ENCODE peak calls at places on chromosomes 1 and 21, in nine cellular contexts. K, R, M, O, I, W, F, N and P are unnamed samples.

GRCh38 chr1:32933742-32934322 is 30.8 kb downstream of the RNF19B start:
- DNase-seq in K (no peak), R (peak; percentile 23), M (peak; percentile 4), O (peak; percentile 18), I (peak; percentile 69), W (no peak), F (no peak), N (no peak), P (no peak)

GRCh38 chr1:53090227-53091147 is 28.5 kb downstream of the PODN start:
- DNase-seq in K (no peak), R (no peak), M (no peak), O (no peak), I (peak; percentile 20), W (no peak), F (no peak), N (no peak), P (no peak)

GRCh38 chr1:19153169-19153568 is 56.9 kb downstream of the UBR4 start:
- DNase-seq in K (no peak), R (no peak), M (no peak), O (no peak), I (no peak), W (no peak), F (no peak), N (no peak), P (no peak)

GRCh38 chr1:25795955-25796806 is 3.8 kb upstream of the SELENON start:
- DNase-seq in K (peak; percentile 84), R (no peak), M (no peak), O (no peak), I (no peak), W (no peak), F (no peak), N (no peak), P (no peak)

GRCh38 chr1:177209357-177209756 is 38.6 kb downstream of the BRINP2 start:
- DNase-seq in K (no peak), R (peak; percentile 100), M (peak; percentile 28), O (peak; percentile 100), I (peak; percentile 98), W (peak; percentile 73), F (peak; percentile 99), N (no peak), P (no peak)

GRCh38 chr21:28731700-28732321 is 260.9 kb downstream of the LTN1 start:
- DNase-seq in K (no peak), R (no peak), M (no peak), O (no peak), I (no peak), W (no peak), F (no peak), N (no peak), P (no peak)

GRCh38 chr1:222781251-222781650 is 33.6 kb upstream of the DISP1 start:
- DNase-seq in K (no peak), R (no peak), M (no peak), O (no peak), I (no peak), W (no peak), F (no peak), N (no peak), P (no peak)

GRCh38 chr21:44867999-44868700 is 5.3 kb downstream of the PTTG1IP start:
- DNase-seq in K (peak; percentile 73), R (no peak), M (no peak), O (no peak), I (no peak), W (no peak), F (no peak), N (no peak), P (no peak)

GRCh38 chr1:16352842-16353535 is 709 bp upstream of the FBXO42 start:
- DNase-seq in K (no peak), R (no peak), M (no peak), O (no peak), I (no peak), W (peak; percentile 12), F (no peak), N (no peak), P (no peak)

GRCh38 chr1:63601061-63601460 is 7.8 kb downstream of the PGM1 start:
- DNase-seq in K (no peak), R (no peak), M (no peak), O (no peak), I (no peak), W (no peak), F (no peak), N (no peak), P (no peak)

GRCh38 chr21:41877901-41878830 is 978 bp downstream of the PRDM15 start:
- DNase-seq in K (peak; percentile 32), R (peak; percentile 65), M (no peak), O (peak; percentile 76), I (peak; percentile 65), W (no peak), F (peak; percentile 8), N (no peak), P (no peak)

GRCh38 chr1:83787246-83787998 is 211.5 kb downstream of the TTLL7 start:
- DNase-seq in K (no peak), R (no peak), M (no peak), O (no peak), I (no peak), W (no peak), F (no peak), N (no peak), P (no peak)

GRCh38 chr1:239725933-239726332 is 339.6 kb downstream of the CHRM3 start:
- DNase-seq in K (no peak), R (no peak), M (no peak), O (no peak), I (no peak), W (no peak), F (no peak), N (no peak), P (no peak)

GRCh38 chr1:239722080-239722479 is 335.7 kb downstream of the CHRM3 start:
- DNase-seq in K (peak; percentile 25), R (no peak), M (no peak), O (no peak), I (no peak), W (no peak), F (no peak), N (no peak), P (no peak)

GRCh38 chr1:239723821-239724367 is 337.5 kb downstream of the CHRM3 start:
- DNase-seq in K (no peak), R (no peak), M (no peak), O (no peak), I (no peak), W (no peak), F (no peak), N (no peak), P (no peak)

GRCh38 chr1:239730378-239730777 is 344.0 kb downstream of the CHRM3 start:
- DNase-seq in K (no peak), R (no peak), M (no peak), O (no peak), I (no peak), W (no peak), F (no peak), N (no peak), P (no peak)

DNA sequence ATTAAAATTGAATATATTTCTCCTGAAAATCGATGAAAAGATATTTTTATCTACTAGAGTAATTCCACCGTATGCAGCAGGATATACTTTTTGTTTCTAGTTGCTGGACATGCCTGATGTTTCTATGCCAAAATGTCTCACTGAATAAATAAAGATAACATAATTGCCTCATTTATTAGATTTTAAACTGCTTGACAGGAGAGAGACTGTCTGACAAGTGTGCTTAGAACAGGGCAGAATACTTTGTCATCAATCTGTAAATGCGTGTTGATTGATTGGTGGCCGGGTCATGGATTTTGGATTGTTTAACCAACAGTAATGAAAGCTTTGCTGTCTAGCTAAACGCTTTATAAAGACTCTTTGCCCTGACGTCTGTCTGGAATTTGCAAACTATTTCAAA is 339.0 kb downstream of the CHRM3 start:
- DNase-seq in K (no peak), R (no peak), M (no peak), O (no peak), I (no peak), W (no peak), F (no peak), N (no peak), P (no peak)
- TF ChIP-seq CTCF in K (no peak), R (no peak), M (no peak), O (no peak), I (no peak), W (no peak), F (no peak), N (no peak), P (no peak)

DNA sequence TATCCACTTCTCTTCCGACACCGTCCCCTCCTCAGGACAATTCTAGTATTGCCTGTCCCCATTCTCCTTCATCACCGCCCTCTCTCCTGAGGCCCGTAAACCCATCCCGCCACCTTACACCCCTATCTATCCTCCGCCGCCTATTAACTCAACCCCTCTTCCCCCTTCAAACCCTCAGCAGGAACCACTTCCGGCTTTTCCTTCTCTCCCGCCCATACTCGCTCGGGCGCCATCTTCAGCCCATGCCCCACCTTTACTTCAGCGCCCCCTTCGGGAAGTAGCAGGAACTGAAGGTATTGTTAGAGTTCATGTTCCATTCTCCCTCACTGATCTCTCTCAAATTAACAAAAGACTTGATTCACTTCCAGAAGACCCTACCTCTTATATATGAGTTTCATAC is 31.6 kb downstream of the VN1R5 start:
- DNase-seq in K (no peak), R (no peak), M (no peak), O (no peak), I (no peak), W (no peak), F (no peak), N (no peak), P (no peak)
- TF ChIP-seq CTCF in K (no peak), R (no peak), M (peak; percentile 26), O (no peak), I (peak; percentile 6), W (no peak), F (no peak), N (peak; percentile 69), P (no peak)

DNA sequence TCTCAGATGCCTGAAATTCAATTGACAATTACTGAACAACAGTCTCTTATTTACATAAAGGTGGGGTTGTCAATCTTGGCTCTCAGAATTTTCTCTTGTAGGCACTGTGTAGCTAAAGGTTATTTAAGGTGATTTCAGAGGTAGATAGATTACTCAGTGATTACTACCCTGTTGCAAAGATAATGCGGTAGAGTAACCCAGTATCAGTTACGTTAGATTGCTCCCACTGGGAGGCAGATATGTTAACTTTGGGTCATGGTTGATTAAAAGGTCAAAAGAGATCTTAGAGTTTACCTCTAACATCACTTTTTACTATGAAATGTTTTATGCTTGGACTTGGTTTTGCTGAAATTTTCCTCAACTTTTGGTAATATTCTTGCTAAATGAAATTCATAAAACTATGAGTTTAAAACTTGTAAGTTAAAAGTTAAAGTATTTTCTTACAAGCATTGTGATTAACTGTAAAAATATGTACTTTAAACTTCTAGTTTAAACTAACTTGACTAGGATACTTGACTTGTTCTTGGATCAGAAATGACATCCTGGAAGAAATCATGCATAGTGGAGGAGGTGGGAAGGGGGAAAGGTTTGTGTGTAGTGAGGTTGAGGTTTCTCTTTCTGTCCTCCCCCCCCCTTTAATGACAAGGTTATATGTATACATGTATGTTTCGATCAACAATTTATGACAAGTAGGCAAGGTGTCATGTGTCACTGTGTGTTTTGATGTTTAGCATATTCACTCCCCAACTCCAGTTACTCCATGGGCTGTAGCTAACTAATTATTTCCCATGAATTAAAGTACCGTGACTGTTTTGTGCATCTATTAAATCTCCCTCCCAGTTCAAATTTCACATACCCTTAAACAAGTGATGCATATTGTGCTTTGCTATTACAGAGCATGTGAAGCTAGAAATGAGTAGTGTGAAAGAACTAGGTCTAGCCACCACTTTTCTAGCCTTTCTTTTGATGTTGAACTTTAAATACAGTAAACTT is 2.9 kb downstream of the LAMC1 start:
- DNase-seq in K (no peak), R (peak; percentile 35), M (no peak), O (peak; percentile 43), I (no peak), W (no peak), F (no peak), N (no peak), P (no peak)
- TF ChIP-seq CTCF in K (no peak), R (no peak), M (no peak), O (no peak), I (no peak), W (no peak), F (no peak), N (no peak), P (no peak)

GRCh38 chr1:102191723-102192122 is 195.0 kb upstream of the OLFM3 start:
- DNase-seq in K (peak; percentile 5), R (no peak), M (peak; percentile 85), O (peak; percentile 2), I (peak; percentile 3), W (no peak), F (no peak), N (peak; percentile 40), P (no peak)
- TF ChIP-seq CTCF in K (no peak), R (no peak), M (peak; percentile 83), O (no peak), I (no peak), W (no peak), F (no peak), N (peak; percentile 77), P (peak; percentile 70)